ENCODE peak calls at places on chromosomes 7 and 10, in seven cellular contexts. One of them, this sample, is unnamed.

GRCh38 chr7:149067869-149068268 is 22.6 kb downstream of the ZNF786 start:
- DNase-seq in choroid plexus epithelial cell: no peak
- DNase-seq in effector memory CD8-positive, alpha-beta T cell: no peak
- DNase-seq in fibroblast of gingiva: no peak
- DNase-seq in progenitor cell of endocrine pancreas: no peak
- DNase-seq in immature natural killer cell: no peak
- DNase-seq in transverse colon: no peak
- DNase-seq in this sample: no peak

GRCh38 chr7:108613147-108613948 is 43.7 kb downstream of the DNAJB9 start:
- DNase-seq in effector memory CD8-positive, alpha-beta T cell: no peak
- DNase-seq in immature natural killer cell: peak; percentile 32
- DNase-seq in progenitor cell of endocrine pancreas: no peak
- DNase-seq in fibroblast of gingiva: peak; percentile 9
- DNase-seq in transverse colon: no peak
- DNase-seq in choroid plexus epithelial cell: peak; percentile 65
- DNase-seq in this sample: no peak

GRCh38 chr7:5315761-5316160 is 33.0 kb downstream of the SLC29A4 start:
- DNase-seq in effector memory CD8-positive, alpha-beta T cell: no peak
- DNase-seq in choroid plexus epithelial cell: no peak
- DNase-seq in progenitor cell of endocrine pancreas: no peak
- DNase-seq in fibroblast of gingiva: no peak
- DNase-seq in transverse colon: no peak
- DNase-seq in immature natural killer cell: no peak
- DNase-seq in this sample: no peak

GRCh38 chr7:42247301-42247700 is 10.3 kb upstream of the GLI3 start:
- DNase-seq in fibroblast of gingiva: peak; percentile 74
- DNase-seq in effector memory CD8-positive, alpha-beta T cell: no peak
- DNase-seq in progenitor cell of endocrine pancreas: no peak
- DNase-seq in transverse colon: no peak
- DNase-seq in immature natural killer cell: no peak
- DNase-seq in choroid plexus epithelial cell: peak; percentile 89
- DNase-seq in this sample: no peak

GRCh38 chr10:36048236-36048635 is 406.1 kb upstream of the FZD8 start:
- DNase-seq in progenitor cell of endocrine pancreas: no peak
- DNase-seq in fibroblast of gingiva: no peak
- DNase-seq in choroid plexus epithelial cell: no peak
- DNase-seq in immature natural killer cell: no peak
- DNase-seq in transverse colon: no peak
- DNase-seq in effector memory CD8-positive, alpha-beta T cell: no peak
- DNase-seq in this sample: no peak

GRCh38 chr7:149831730-149832219 is 6.4 kb upstream of the ZNF862 start:
- DNase-seq in choroid plexus epithelial cell: no peak
- DNase-seq in progenitor cell of endocrine pancreas: no peak
- DNase-seq in transverse colon: no peak
- DNase-seq in immature natural killer cell: no peak
- DNase-seq in effector memory CD8-positive, alpha-beta T cell: no peak
- DNase-seq in fibroblast of gingiva: no peak
- DNase-seq in this sample: no peak

GRCh38 chr7:123635551-123636359 is 19.9 kb upstream of the LMOD2 start:
- DNase-seq in transverse colon: no peak
- DNase-seq in choroid plexus epithelial cell: peak; percentile 85
- DNase-seq in immature natural killer cell: no peak
- DNase-seq in effector memory CD8-positive, alpha-beta T cell: no peak
- DNase-seq in progenitor cell of endocrine pancreas: no peak
- DNase-seq in fibroblast of gingiva: peak; percentile 49
- DNase-seq in this sample: no peak

GRCh38 chr7:126052229-126052628 is 1122.6 kb upstream of the POT1 start:
- DNase-seq in effector memory CD8-positive, alpha-beta T cell: no peak
- DNase-seq in choroid plexus epithelial cell: no peak
- DNase-seq in progenitor cell of endocrine pancreas: no peak
- DNase-seq in fibroblast of gingiva: no peak
- DNase-seq in immature natural killer cell: no peak
- DNase-seq in transverse colon: no peak
- DNase-seq in this sample: no peak

GRCh38 chr10:35215107-35215506 is 88.5 kb downstream of the CREM start:
- DNase-seq in fibroblast of gingiva: peak; percentile 10
- DNase-seq in choroid plexus epithelial cell: peak; percentile 21
- DNase-seq in effector memory CD8-positive, alpha-beta T cell: no peak
- DNase-seq in transverse colon: no peak
- DNase-seq in progenitor cell of endocrine pancreas: no peak
- DNase-seq in immature natural killer cell: no peak
- DNase-seq in this sample: no peak

GRCh38 chr7:27863866-27864265 is 123.9 kb downstream of the TAX1BP1 start:
- DNase-seq in effector memory CD8-positive, alpha-beta T cell: no peak
- DNase-seq in transverse colon: no peak
- DNase-seq in choroid plexus epithelial cell: no peak
- DNase-seq in progenitor cell of endocrine pancreas: no peak
- DNase-seq in immature natural killer cell: no peak
- DNase-seq in fibroblast of gingiva: peak; percentile 81
- DNase-seq in this sample: no peak

GRCh38 chr7:28490831-28491230 is 78.5 kb downstream of the CREB5 start:
- DNase-seq in progenitor cell of endocrine pancreas: no peak
- DNase-seq in fibroblast of gingiva: no peak
- DNase-seq in immature natural killer cell: no peak
- DNase-seq in effector memory CD8-positive, alpha-beta T cell: no peak
- DNase-seq in transverse colon: no peak
- DNase-seq in choroid plexus epithelial cell: no peak
- DNase-seq in this sample: no peak

GRCh38 chr10:117654105-117654504 is 111.6 kb downstream of the EMX2 start:
- DNase-seq in progenitor cell of endocrine pancreas: no peak
- DNase-seq in immature natural killer cell: no peak
- DNase-seq in fibroblast of gingiva: no peak
- DNase-seq in transverse colon: no peak
- DNase-seq in choroid plexus epithelial cell: no peak
- DNase-seq in effector memory CD8-positive, alpha-beta T cell: no peak
- DNase-seq in this sample: no peak

GRCh38 chr10:73576890-73577591 is 14.1 kb downstream of the USP54 start:
- DNase-seq in choroid plexus epithelial cell: peak; percentile 18
- DNase-seq in effector memory CD8-positive, alpha-beta T cell: no peak
- DNase-seq in transverse colon: no peak
- DNase-seq in fibroblast of gingiva: peak; percentile 46
- DNase-seq in immature natural killer cell: no peak
- DNase-seq in progenitor cell of endocrine pancreas: no peak
- DNase-seq in this sample: no peak

GRCh38 chr7:105010538-105011523 is 3.2 kb upstream of the KMT2E start:
- DNase-seq in choroid plexus epithelial cell: peak; percentile 48
- DNase-seq in effector memory CD8-positive, alpha-beta T cell: no peak
- DNase-seq in immature natural killer cell: peak; percentile 32
- DNase-seq in transverse colon: no peak
- DNase-seq in progenitor cell of endocrine pancreas: no peak
- DNase-seq in fibroblast of gingiva: peak; percentile 21
- DNase-seq in this sample: no peak

GRCh38 chr10:21327239-21327993 is 198.1 kb downstream of the SKIDA1 start:
- DNase-seq in immature natural killer cell: no peak
- DNase-seq in effector memory CD8-positive, alpha-beta T cell: no peak
- DNase-seq in choroid plexus epithelial cell: no peak
- DNase-seq in fibroblast of gingiva: no peak
- DNase-seq in progenitor cell of endocrine pancreas: no peak
- DNase-seq in transverse colon: no peak
- DNase-seq in this sample: no peak

GRCh38 chr7:111025013-111025412 is 65.9 kb upstream of the LRRN3 start:
- DNase-seq in transverse colon: no peak
- DNase-seq in immature natural killer cell: no peak
- DNase-seq in effector memory CD8-positive, alpha-beta T cell: no peak
- DNase-seq in choroid plexus epithelial cell: no peak
- DNase-seq in fibroblast of gingiva: no peak
- DNase-seq in progenitor cell of endocrine pancreas: no peak
- DNase-seq in this sample: no peak

GRCh38 chr7:99843808-99844207 is 16.0 kb downstream of the CYP3A43 start:
- DNase-seq in transverse colon: no peak
- DNase-seq in choroid plexus epithelial cell: no peak
- DNase-seq in fibroblast of gingiva: no peak
- DNase-seq in effector memory CD8-positive, alpha-beta T cell: no peak
- DNase-seq in immature natural killer cell: no peak
- DNase-seq in progenitor cell of endocrine pancreas: no peak
- DNase-seq in this sample: no peak

GRCh38 chr10:76647276-76647675 is 990.3 kb downstream of the KCNMA1 start:
- DNase-seq in choroid plexus epithelial cell: peak; percentile 6
- DNase-seq in immature natural killer cell: no peak
- DNase-seq in effector memory CD8-positive, alpha-beta T cell: no peak
- DNase-seq in transverse colon: no peak
- DNase-seq in progenitor cell of endocrine pancreas: no peak
- DNase-seq in fibroblast of gingiva: no peak
- DNase-seq in this sample: no peak

GRCh38 chr7:100887186-100887954 is 2.1 kb downstream of the UFSP1 start:
- DNase-seq in immature natural killer cell: no peak
- DNase-seq in fibroblast of gingiva: no peak
- DNase-seq in effector memory CD8-positive, alpha-beta T cell: peak; percentile 35
- DNase-seq in choroid plexus epithelial cell: peak; percentile 38
- DNase-seq in progenitor cell of endocrine pancreas: no peak
- DNase-seq in transverse colon: peak; percentile 77
- DNase-seq in this sample: no peak

GRCh38 chr10:75358835-75359421 is 42.6 kb downstream of the ZNF503 start:
- DNase-seq in transverse colon: no peak
- DNase-seq in immature natural killer cell: no peak
- DNase-seq in choroid plexus epithelial cell: peak; percentile 73
- DNase-seq in effector memory CD8-positive, alpha-beta T cell: no peak
- DNase-seq in progenitor cell of endocrine pancreas: no peak
- DNase-seq in fibroblast of gingiva: peak; percentile 82
- DNase-seq in this sample: no peak

GRCh38 chr7:15839415-15840100 is 153.1 kb upstream of the MEOX2 start:
- DNase-seq in progenitor cell of endocrine pancreas: no peak
- DNase-seq in fibroblast of gingiva: peak; percentile 23
- DNase-seq in effector memory CD8-positive, alpha-beta T cell: no peak
- DNase-seq in choroid plexus epithelial cell: peak; percentile 49
- DNase-seq in immature natural killer cell: no peak
- DNase-seq in transverse colon: no peak
- DNase-seq in this sample: no peak

GRCh38 chr7:34168013-34168412 is 262.7 kb downstream of the BMPER start:
- DNase-seq in immature natural killer cell: no peak
- DNase-seq in progenitor cell of endocrine pancreas: no peak
- DNase-seq in effector memory CD8-positive, alpha-beta T cell: no peak
- DNase-seq in fibroblast of gingiva: no peak
- DNase-seq in transverse colon: no peak
- DNase-seq in choroid plexus epithelial cell: peak; percentile 13
- DNase-seq in this sample: no peak

GRCh38 chr10:95430231-95430951 is 130.8 kb downstream of the SORBS1 start:
- DNase-seq in immature natural killer cell: peak; percentile 43
- DNase-seq in transverse colon: peak; percentile 51
- DNase-seq in progenitor cell of endocrine pancreas: peak; percentile 23
- DNase-seq in fibroblast of gingiva: peak; percentile 37
- DNase-seq in choroid plexus epithelial cell: peak; percentile 75
- DNase-seq in effector memory CD8-positive, alpha-beta T cell: peak; percentile 20
- DNase-seq in this sample: peak; percentile 12

This sample was measured in stimulated activated CD8-positive, alpha-beta memory T cell treated with anti-CD3 and anti-CD28 coated beads, Interleukin-12 subunit alpha, Interleukin-12 subunit beta, amount 100 ng/mL, for 1 hour.